ENCODE peak calls at places on chromosomes 1 and 21, in seven cellular contexts. O is GM12878, Z is esophagus muscularis mucosa, R is endothelial cell of umbilical vein, J is HCT116, C is suprapubic skin, Y is GM12891. N is an unnamed sample.

GRCh38 chr1:228913649-228914048 is 178.4 kb downstream of the RHOU start:
- DNase-seq in O (no peak), Z (no peak), R (no peak), J (no peak), C (no peak), Y (no peak), N (no peak)

GRCh38 chr1:16162163-16162822 is 6.4 kb upstream of the EPHA2 start:
- DNase-seq in O (no peak), Z (no peak), R (no peak), J (no peak), C (no peak), Y (no peak), N (no peak)

GRCh38 chr1:4464478-4464877 is 189.9 kb upstream of the AJAP1 start:
- DNase-seq in O (no peak), Z (no peak), R (no peak), J (no peak), C (no peak), Y (no peak), N (no peak)

GRCh38 chr1:46812996-46813857 is 14.4 kb downstream of the CYP4B1 start:
- DNase-seq in O (no peak), Z (peak), R (no peak), J (no peak), C (no peak), Y (no peak), N (no peak)

GRCh38 chr1:9080704-9081291 is 11.4 kb upstream of the SLC2A5 start:
- DNase-seq in O (no peak), Z (no peak), R (no peak), J (peak), C (no peak), Y (no peak), N (no peak)

GRCh38 chr1:56577859-56578663 is 1.3 kb downstream of the PLPP3 start:
- DNase-seq in O (no peak), Z (no peak), R (peak), J (no peak), C (peak), Y (no peak), N (peak)

GRCh38 chr1:54153548-54154439 is 994 bp upstream of the CDCP2 start:
- DNase-seq in O (no peak), Z (no peak), R (no peak), J (no peak), C (peak), Y (no peak), N (peak)

GRCh38 chr1:206560021-206560716 is 52.1 kb downstream of the EIF2D start:
- DNase-seq in O (no peak), Z (no peak), R (no peak), J (no peak), C (no peak), Y (no peak), N (no peak)

DNA sequence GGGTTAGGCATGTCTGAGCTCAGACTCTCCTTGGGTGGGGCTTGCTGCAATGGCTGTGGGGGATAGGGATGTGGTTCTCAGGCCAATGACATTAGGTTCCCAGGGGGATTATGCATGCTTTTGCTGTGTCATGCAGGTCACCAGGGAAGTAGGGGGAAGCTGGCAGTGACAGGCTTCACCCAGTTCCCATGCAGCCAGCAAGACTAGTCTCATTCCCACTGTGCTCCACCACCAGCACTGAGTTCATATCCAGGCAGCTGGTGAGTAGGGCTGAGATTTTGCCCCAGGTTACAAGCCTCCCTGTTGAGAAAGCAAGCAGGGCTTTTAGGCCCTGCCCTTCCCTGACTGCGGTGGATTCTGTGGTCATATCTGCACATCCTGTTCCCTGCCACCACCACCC is 32.1 kb upstream of the PLA2G5 start:
- DNase-seq in O (peak), Z (no peak), R (no peak), J (no peak), C (no peak), Y (no peak), N (no peak)
- TF ChIP-seq POLR2A in O (no peak), Z (no peak), R (no peak), J (no peak), C (no peak), Y (no peak), N (no peak)

GRCh38 chr1:2187619-2188018 is 7.0 kb downstream of the FAAP20 start:
- DNase-seq in O (no peak), Z (no peak), R (no peak), J (no peak), C (peak), Y (no peak), N (no peak)
- TF ChIP-seq POLR2AphosphoS5 in O (no peak), Z (no peak), R (no peak), J (no peak), C (no peak), Y (no peak), N (no peak)

GRCh38 chr21:39379986-39380891 is 31.4 kb upstream of the HMGN1 start:
- DNase-seq in O (peak), Z (peak), R (peak), J (peak), C (peak), Y (peak), N (peak)
- TF ChIP-seq POLR2A in O (peak), Z (peak), R (peak), J (peak), C (no peak), Y (peak), N (peak)

GRCh38 chr1:233606813-233607212 is 7.1 kb upstream of the KCNK1 start:
- DNase-seq in O (no peak), Z (no peak), R (no peak), J (no peak), C (no peak), Y (no peak), N (no peak)

GRCh38 chr1:233608988-233609387 is 4.9 kb upstream of the KCNK1 start:
- DNase-seq in O (no peak), Z (no peak), R (no peak), J (no peak), C (no peak), Y (no peak), N (no peak)

GRCh38 chr1:233607252-233608119 is 6.4 kb upstream of the KCNK1 start:
- DNase-seq in O (no peak), Z (no peak), R (no peak), J (no peak), C (no peak), Y (no peak), N (no peak)

GRCh38 chr1:233603366-233603927 is 10.5 kb upstream of the KCNK1 start:
- DNase-seq in O (no peak), Z (no peak), R (no peak), J (no peak), C (no peak), Y (no peak), N (no peak)

DNA sequence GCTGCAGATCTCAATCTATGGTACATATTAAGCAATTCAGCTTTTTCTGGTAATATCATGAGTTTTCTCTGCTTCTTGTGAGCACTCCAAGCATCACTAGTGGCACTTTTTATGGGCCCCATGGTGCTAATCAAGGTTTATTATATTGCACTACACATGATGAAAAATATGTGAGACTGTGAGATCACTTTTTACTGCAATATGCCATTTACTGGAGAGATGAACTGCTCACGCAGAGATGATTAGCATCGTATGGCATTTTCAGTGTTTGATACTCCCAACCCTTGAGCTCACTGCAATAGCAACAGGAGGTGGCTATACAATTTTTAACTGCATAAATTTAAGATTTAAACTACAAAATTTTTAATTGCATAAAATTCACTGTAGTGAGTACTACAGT is 8.7 kb upstream of the KCNK1 start:
- DNase-seq in O (no peak), Z (no peak), R (no peak), J (no peak), C (no peak), Y (no peak), N (no peak)
- TF ChIP-seq POLR2AphosphoS5 in O (no peak), Z (no peak), R (no peak), J (no peak), C (no peak), Y (no peak), N (no peak)

DNA sequence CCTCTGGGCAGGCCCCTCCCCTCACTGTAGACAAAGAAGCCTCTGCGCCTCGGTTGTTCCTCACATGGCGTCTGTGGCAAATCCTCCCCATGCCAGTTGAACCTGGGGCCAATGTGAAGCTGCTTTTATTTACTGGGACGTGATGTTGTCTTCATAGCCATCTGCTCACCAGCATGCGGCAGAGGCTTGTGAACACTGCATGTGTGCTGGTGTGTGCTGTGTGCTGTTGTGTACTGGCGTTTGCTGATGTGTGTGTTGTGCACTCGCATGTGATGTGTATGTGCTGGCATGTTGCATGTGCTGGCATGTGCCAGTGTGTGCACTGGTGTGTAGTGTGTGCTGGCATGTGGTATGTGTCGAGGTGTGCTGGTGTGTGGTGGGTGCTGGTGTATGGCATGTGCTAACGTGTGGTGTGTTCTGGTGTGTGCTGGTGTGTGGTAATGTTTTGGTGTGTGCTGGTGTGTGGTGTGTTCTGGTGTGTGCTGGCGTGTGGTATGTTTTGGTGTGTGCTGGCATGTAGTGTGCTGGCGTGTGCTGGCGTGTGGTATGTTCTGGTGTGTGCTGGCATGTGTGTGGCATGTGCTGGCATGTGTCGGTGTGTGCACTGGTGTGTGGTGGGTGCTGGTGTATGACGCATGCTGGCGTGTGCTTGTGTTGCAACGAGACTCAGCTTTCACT is 37.2 kb upstream of the TRAPPC10 start:
- DNase-seq in O (no peak), Z (no peak), R (no peak), J (no peak), C (no peak), Y (no peak), N (no peak)
- TF ChIP-seq POLR2A in O (peak), Z (no peak), R (no peak), J (no peak), C (no peak), Y (peak), N (no peak)

DNA sequence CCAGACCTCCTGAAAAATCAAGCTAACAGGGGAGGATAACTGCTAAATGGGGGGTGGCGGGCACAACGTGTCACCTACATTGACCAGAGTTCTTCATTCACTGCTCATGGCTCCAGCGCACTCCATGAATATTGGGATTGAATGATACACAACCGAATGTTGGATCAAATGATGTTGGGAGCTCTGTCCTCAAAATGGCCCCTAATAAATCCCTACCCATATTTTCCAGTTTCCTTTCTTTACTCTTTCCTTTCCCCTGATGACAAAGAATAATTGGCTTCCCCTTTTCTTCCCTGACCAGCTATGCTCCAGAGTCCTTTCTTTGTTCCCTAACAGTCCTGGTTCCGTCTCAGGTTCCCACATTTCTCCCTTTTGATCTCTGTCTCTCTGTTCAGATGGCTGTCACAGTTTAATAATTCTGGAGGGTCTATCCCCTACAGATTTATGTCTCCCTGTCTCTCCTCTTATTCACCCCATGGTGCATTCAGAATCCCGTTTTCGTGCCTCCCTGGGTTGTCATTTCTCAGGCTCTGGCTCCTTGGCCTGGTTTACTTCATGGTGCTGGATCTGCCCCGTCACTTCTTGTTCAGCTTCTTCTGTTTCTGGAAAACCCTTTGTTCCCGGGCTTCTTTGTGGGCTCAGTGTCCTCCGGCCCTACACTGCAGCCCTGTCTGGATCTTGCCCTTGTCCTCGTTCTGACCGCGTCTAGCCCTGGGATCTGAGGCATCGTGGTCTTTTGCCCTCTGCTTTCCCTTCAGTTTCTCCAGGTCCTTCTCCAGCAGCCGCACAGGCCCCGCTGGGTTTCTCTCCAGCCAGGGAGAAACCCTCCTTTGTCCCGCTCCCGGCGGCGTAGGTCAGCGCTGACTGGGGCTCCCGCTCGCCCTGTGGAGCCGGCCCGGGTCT is 78.3 kb downstream of the NDUFS5 start:
- DNase-seq in O (no peak), Z (no peak), R (peak), J (no peak), C (peak), Y (no peak), N (no peak)
- TF ChIP-seq POLR2AphosphoS5 in O (no peak), Z (no peak), R (no peak), J (no peak), C (no peak), Y (no peak), N (no peak)

DNA sequence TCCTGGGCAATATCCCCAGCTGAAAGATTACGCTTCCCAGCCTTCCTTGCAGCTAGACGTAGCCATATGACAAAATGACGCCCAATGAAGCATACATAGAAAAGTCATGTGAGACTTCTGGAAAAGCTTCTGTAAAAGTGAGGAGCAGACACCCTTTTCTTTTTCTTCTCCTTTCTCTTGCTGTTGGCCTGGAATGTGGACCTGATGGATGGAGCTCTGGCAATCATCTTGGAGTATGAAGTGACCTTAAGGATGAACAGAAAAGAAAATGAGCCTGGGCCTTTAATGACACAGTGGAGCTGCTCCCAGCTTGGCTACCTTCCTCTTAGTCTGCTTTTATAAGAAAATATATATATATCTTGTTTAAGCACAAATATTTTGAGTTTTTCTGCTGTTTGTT is 24.8 kb downstream of the BATF3 start:
- DNase-seq in O (no peak), Z (no peak), R (no peak), J (no peak), C (no peak), Y (no peak), N (no peak)
- TF ChIP-seq POLR2A in O (no peak), Z (no peak), R (no peak), J (no peak), C (no peak), Y (no peak), N (no peak)

N was measured in breast epithelium.